ENCODE peak calls at places on chromosomes 5 and 9, in four cellular contexts. One of them, this sample, is unnamed.

GRCh38 chr9:118928723-118929122 is 440.5 kb downstream of the BRINP1 start:
- DNase-seq in anterior cingulate cortex: no peak
- DNase-seq in HEK293T: no peak
- DNase-seq in A549: no peak
- DNase-seq in this sample: no peak

GRCh38 chr5:115170128-115170923 is 618 bp upstream of the TRIM36 start:
- DNase-seq in A549: peak
- DNase-seq in HEK293T: peak
- DNase-seq in anterior cingulate cortex: no peak
- DNase-seq in this sample: peak

GRCh38 chr9:137813651-137814415 is 63.7 kb upstream of the CACNA1B start:
- DNase-seq in anterior cingulate cortex: no peak
- DNase-seq in HEK293T: no peak
- DNase-seq in A549: no peak
- DNase-seq in this sample: no peak

GRCh38 chr5:171984748-171985419 is 21.6 kb downstream of the FBXW11 start:
- DNase-seq in A549: no peak
- DNase-seq in HEK293T: no peak
- DNase-seq in anterior cingulate cortex: no peak
- DNase-seq in this sample: no peak

GRCh38 chr9:69019808-69020207 is 5.9 kb upstream of the PRKACG start:
- DNase-seq in HEK293T: no peak
- DNase-seq in A549: no peak
- DNase-seq in anterior cingulate cortex: no peak
- DNase-seq in this sample: no peak

GRCh38 chr9:19404278-19405075 is 4.3 kb upstream of the ACER2 start:
- DNase-seq in HEK293T: no peak
- DNase-seq in anterior cingulate cortex: no peak
- DNase-seq in A549: no peak
- DNase-seq in this sample: no peak

GRCh38 chr9:4308482-4308881 is 8.6 kb upstream of the GLIS3 start:
- DNase-seq in HEK293T: no peak
- DNase-seq in anterior cingulate cortex: no peak
- DNase-seq in A549: no peak
- DNase-seq in this sample: no peak

GRCh38 chr9:98833090-98833956 is 25.9 kb downstream of the GALNT12 start:
- DNase-seq in anterior cingulate cortex: no peak
- DNase-seq in A549: no peak
- DNase-seq in HEK293T: no peak
- DNase-seq in this sample: no peak

GRCh38 chr5:36688722-36689121 is 82.3 kb downstream of the SLC1A3 start:
- DNase-seq in anterior cingulate cortex: no peak
- DNase-seq in HEK293T: peak
- DNase-seq in A549: peak
- DNase-seq in this sample: no peak

GRCh38 chr9:97632406-97632991 is 669 bp downstream of the TSTD2 start:
- DNase-seq in HEK293T: no peak
- DNase-seq in anterior cingulate cortex: no peak
- DNase-seq in A549: no peak
- DNase-seq in this sample: peak

GRCh38 chr9:92671323-92671722 is 1.4 kb upstream of the IPPK start:
- DNase-seq in HEK293T: no peak
- DNase-seq in anterior cingulate cortex: no peak
- DNase-seq in A549: peak
- DNase-seq in this sample: no peak

GRCh38 chr5:168282120-168282519 is 9.3 kb upstream of the WWC1 start:
- DNase-seq in HEK293T: no peak
- DNase-seq in anterior cingulate cortex: no peak
- DNase-seq in A549: no peak
- DNase-seq in this sample: no peak

GRCh38 chr5:137075163-137075970 is 423.8 kb downstream of the SPOCK1 start:
- DNase-seq in HEK293T: peak
- DNase-seq in A549: peak
- DNase-seq in anterior cingulate cortex: no peak
- DNase-seq in this sample: no peak

GRCh38 chr5:87457706-87458105 is 45.0 kb upstream of the CCNH start:
- DNase-seq in anterior cingulate cortex: no peak
- DNase-seq in HEK293T: no peak
- DNase-seq in A549: no peak
- DNase-seq in this sample: no peak

GRCh38 chr9:83327323-83327722 is 210.9 kb downstream of the FRMD3 start:
- DNase-seq in anterior cingulate cortex: no peak
- DNase-seq in A549: no peak
- DNase-seq in HEK293T: no peak
- DNase-seq in this sample: no peak

GRCh38 chr9:91162784-91163440 is 198.8 kb downstream of the AUH start:
- DNase-seq in HEK293T: no peak
- DNase-seq in anterior cingulate cortex: no peak
- DNase-seq in A549: no peak
- DNase-seq in this sample: no peak